ENCODE peak calls at places on chromosomes 3 and 15, in four cellular contexts. F is neural progenitor cell, J is A549, O is left lung. T is an unnamed sample. For H3K4me1, the result is how much of the 10 kb centered on the place peaks cover.

GRCh38 chr3:192220915-192221314 is 506.4 kb downstream of the FGF12 start:
- DNase-seq in J (no peak), O (no peak), F (no peak), T (no peak)

GRCh38 chr3:143849854-143850549 is 1.7 kb upstream of the SLC9A9 start:
- DNase-seq in O (no peak), F (no peak), J (no peak), T (no peak)

GRCh38 chr3:186107148-186108105 is 1.5 kb downstream of the ETV5 start:
- DNase-seq in O (peak), J (peak), F (peak), T (peak)

GRCh38 chr15:35665855-35666536 is 120.0 kb upstream of the DPH6 start:
- DNase-seq in F (no peak), J (no peak), O (no peak), T (peak)

GRCh38 chr15:73955851-73956250 is 29.6 kb downstream of the LOXL1 start:
- DNase-seq in J (no peak), O (no peak), F (no peak), T (no peak)

GRCh38 chr3:155230382-155230781 is 63.1 kb downstream of the STRIT1 start:
- DNase-seq in F (no peak), J (no peak), O (no peak), T (no peak)

GRCh38 chr15:31227954-31228542 is 98.6 kb upstream of the KLF13 start:
- DNase-seq in J (no peak), F (no peak), O (peak), T (no peak)

GRCh38 chr3:60829058-60829457 is 422.2 kb downstream of the FHIT start:
- DNase-seq in F (no peak), O (no peak), J (no peak), T (no peak)

GRCh38 chr3:95750097-95750496 is 1064.3 kb upstream of the EPHA6 start:
- DNase-seq in J (no peak), F (no peak), O (no peak), T (no peak)

GRCh38 chr3:138395865-138396751 is 38.3 kb upstream of the ESYT3 start:
- DNase-seq in O (no peak), F (no peak), J (no peak), T (no peak)

GRCh38 chr3:122794779-122795673 is at the start of gene SLC49A4:
- DNase-seq in J (peak), O (peak), F (peak), T (peak)

GRCh38 chr15:73956276-73957086 is 30.2 kb downstream of the LOXL1 start:
- DNase-seq in J (no peak), O (no peak), F (no peak), T (no peak)

GRCh38 chr3:123637131-123637530 is 52.3 kb upstream of the HACD2 start:
- DNase-seq in O (no peak), F (peak), J (no peak), T (no peak)

GRCh38 chr3:155398046-155398445 is 104.6 kb upstream of the STRIT1 start:
- DNase-seq in F (no peak), O (no peak), J (no peak), T (no peak)

GRCh38 chr3:17581421-17582080 is 160.9 kb downstream of the TBC1D5 start:
- DNase-seq in J (no peak), O (no peak), F (no peak), T (no peak)

GRCh38 chr15:42490743-42491539 is at the start of gene ZNF106:
- DNase-seq in J (peak), F (peak), O (peak), T (peak)

GRCh38 chr3:10697918-10698317 is 118.1 kb upstream of the SLC6A11 start:
- DNase-seq in F (peak), O (no peak), J (no peak), T (no peak)

GRCh38 chr3:57060089-57060829 is at the start of gene SPATA12:
- DNase-seq in J (peak), F (peak), O (peak), T (peak)

GRCh38 chr15:82554857-82555256 is 14.6 kb upstream of the RPS17 start:
- DNase-seq in J (no peak), F (no peak), O (no peak), T (no peak)

GRCh38 chr3:50268703-50269451 is at the start of gene SEMA3B:
- DNase-seq in O (peak), F (no peak), J (peak), T (peak)

GRCh38 chr3:169147246-169148008 is 516.1 kb downstream of the MECOM start:
- DNase-seq in O (peak), F (peak), J (peak), T (peak)

GRCh38 chr3:100538339-100538706 is 45.9 kb downstream of the TMEM45A start:
- DNase-seq in F (no peak), O (no peak), J (no peak), T (no peak)

GRCh38 chr3:117346878-117347277 is 637.3 kb downstream of the TUSC7 start:
- DNase-seq in F (no peak), J (no peak), O (no peak), T (no peak)

GRCh38 chr3:46936733-46937250 is 39.8 kb downstream of the CCDC12 start:
- DNase-seq in O (no peak), F (no peak), J (no peak), T (no peak)

GRCh38 chr15:78479650-78480049 is 27.7 kb upstream of the HYKK start:
- DNase-seq in F (no peak), O (no peak), J (no peak), T (no peak)

GRCh38 chr15:74776851-74777768 is 4.8 kb upstream of the CSK start:
- DNase-seq in J (no peak), O (peak), F (peak), T (no peak)

GRCh38 chr15:48592221-48592731 is 53.2 kb downstream of the FBN1 start:
- DNase-seq in O (no peak), F (no peak), J (no peak), T (no peak)

GRCh38 chr15:72859023-72859756 is 75.6 kb upstream of the ADPGK start:
- DNase-seq in O (no peak), J (no peak), F (no peak), T (no peak)

GRCh38 chr15:44775923-44776322 is 39.6 kb downstream of the TRIM69 start:
- DNase-seq in F (no peak), J (no peak), O (no peak), T (no peak)

GRCh38 chr15:61199681-61200080 is 29.4 kb downstream of the RORA start:
- DNase-seq in F (no peak), J (no peak), O (no peak), T (peak)

GRCh38 chr3:191246628-191247027 is 47.6 kb downstream of the OSTN start:
- DNase-seq in F (no peak), O (no peak), J (peak), T (no peak)

GRCh38 chr3:127073931-127074820 is 91.3 kb downstream of the PLXNA1 start:
- DNase-seq in J (no peak), F (no peak), O (no peak), T (peak)

GRCh38 chr15:48962662-48963523 is 826 bp downstream of the SHC4 start:
- DNase-seq in O (peak), F (peak), J (no peak), T (peak)

GRCh38 chr3:55164191-55164590 is 236.3 kb upstream of the LRTM1 start:
- DNase-seq in F (no peak), O (no peak), J (no peak), T (no peak)

GRCh38 chr3:11826628-11827265 is 19.9 kb downstream of the TAMM41 start:
- DNase-seq in O (no peak), F (no peak), J (no peak), T (no peak)

GRCh38 chr15:88529021-88529630 is 17.4 kb downstream of the DET1 start:
- DNase-seq in O (no peak), F (no peak), J (no peak), T (no peak)

GRCh38 chr3:33440328-33440577 is at the start of gene UBP1:
- DNase-seq in O (peak), J (no peak), F (peak), T (peak)

GRCh38 chr15:31262143-31262530 is 64.5 kb upstream of the KLF13 start:
- DNase-seq in F (no peak), O (no peak), J (no peak), T (no peak)

GRCh38 chr3:22245122-22245521 is 494.1 kb upstream of the ZNF385D start:
- DNase-seq in O (no peak), J (no peak), F (no peak), T (no peak)

GRCh38 chr3:16136042-16136441 is 38.4 kb upstream of the GALNT15 start:
- DNase-seq in O (no peak), F (no peak), J (no peak), T (no peak)
- H3K27ac ChIP-seq in O (no peak), F (no peak), J (peak), T (no peak)

GRCh38 chr3:114572364-114573062 is 278.7 kb downstream of the TIGIT start:
- DNase-seq in O (no peak), F (no peak), J (no peak), T (no peak)
- H3K4me1 ChIP-seq in O (under half), F (under half), J (under half), T (under half)

DNA sequence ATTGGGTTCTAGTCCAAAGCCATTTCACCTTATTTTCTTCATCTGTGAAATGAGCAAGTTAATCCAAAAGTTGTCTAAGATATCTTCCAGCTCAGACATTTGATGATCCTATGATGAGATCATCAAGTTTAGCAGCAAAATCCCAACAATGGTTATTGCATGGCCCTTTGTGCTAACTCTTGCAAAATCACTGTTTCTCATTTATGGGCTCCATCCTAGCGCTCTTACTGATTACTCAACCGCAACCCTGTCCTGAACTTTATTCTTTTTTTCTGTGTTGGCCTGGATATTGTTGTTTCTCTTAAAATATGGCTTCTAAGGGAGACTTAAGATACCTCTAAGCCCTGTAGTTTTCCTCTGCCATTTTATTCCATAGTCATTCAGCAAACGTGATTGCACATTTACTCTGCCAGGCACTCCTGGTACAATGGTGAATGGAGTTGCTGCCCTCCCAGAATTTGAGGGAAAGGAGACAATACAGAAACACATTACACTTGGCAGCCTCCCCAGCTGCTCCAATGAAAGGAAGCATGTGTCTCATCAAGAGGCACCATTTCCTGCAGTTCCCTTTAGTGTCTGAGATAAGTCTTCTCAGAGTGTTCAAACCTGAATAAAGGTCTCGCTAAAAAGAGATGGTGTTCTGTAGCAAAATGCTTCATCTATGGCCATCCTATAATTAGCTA is 4.4 kb downstream of the GXYLT2 start:
- DNase-seq in F (no peak), O (no peak), J (no peak), T (peak)
- H3K27ac ChIP-seq in F (no peak), O (no peak), J (peak), T (peak)

GRCh38 chr3:108073712-108074431 is 17.0 kb downstream of the CD47 start:
- DNase-seq in J (no peak), O (no peak), F (no peak), T (no peak)

GRCh38 chr3:108076564-108076963 is 14.3 kb downstream of the CD47 start:
- DNase-seq in F (no peak), J (no peak), O (no peak), T (no peak)

GRCh38 chr3:108079877-108080276 is 11.0 kb downstream of the CD47 start:
- DNase-seq in O (no peak), J (no peak), F (no peak), T (no peak)

GRCh38 chr3:108079043-108079442 is 11.8 kb downstream of the CD47 start:
- DNase-seq in F (no peak), J (no peak), O (no peak), T (no peak)
- H3K4me1 ChIP-seq in F (under half), J (under half), O (half or more), T (under half)

GRCh38 chr3:124781706-124782376 is 51.6 kb downstream of the UMPS start:
- DNase-seq in F (no peak), O (no peak), J (no peak), T (no peak)

GRCh38 chr3:124785966-124786365 is 55.7 kb downstream of the UMPS start:
- DNase-seq in J (no peak), F (no peak), O (no peak), T (no peak)

GRCh38 chr3:124780767-124781485 is 50.7 kb downstream of the UMPS start:
- DNase-seq in O (no peak), J (no peak), F (peak), T (peak)

GRCh38 chr3:124784686-124785382 is 54.6 kb downstream of the UMPS start:
- DNase-seq in F (no peak), J (no peak), O (no peak), T (peak)

GRCh38 chr3:124783696-124784095 is 53.4 kb downstream of the UMPS start:
- DNase-seq in F (peak), J (no peak), O (no peak), T (no peak)
- H3K27ac ChIP-seq in F (peak), J (peak), O (no peak), T (no peak)